ENCODE peak calls at places on chromosomes 2 and 18, in eight cellular contexts. O is K562, V is IMR-90, G is spleen, R is endothelial cell of umbilical vein, J is body of pancreas, K is ovary, S is adrenal gland. U is an unnamed sample. For H3K4me1, the result is how much of the 10 kb centered on the place peaks cover.

GRCh38 chr18:13619505-13620205 is 106.7 kb downstream of the FAM210A start:
- DNase-seq in J (no peak), O (no peak), K (no peak), S (no peak), G (peak), R (no peak), V (no peak), U (peak)

GRCh38 chr2:149885468-149885867 is 297.9 kb upstream of the MMADHC start:
- DNase-seq in R (no peak), V (no peak), S (no peak), O (no peak), J (no peak), K (no peak), G (no peak), U (no peak)

GRCh38 chr2:205852457-205852856 is 170.2 kb downstream of the NRP2 start:
- DNase-seq in S (peak), V (no peak), J (peak), R (no peak), O (no peak), G (no peak), K (no peak), U (no peak)

GRCh38 chr18:75502286-75502685 is 74.8 kb upstream of the SMIM21 start:
- DNase-seq in R (no peak), V (peak), K (no peak), G (no peak), S (no peak), O (no peak), J (no peak), U (no peak)

GRCh38 chr2:111054791-111055627 is 65.7 kb upstream of the BCL2L11 start:
- DNase-seq in O (no peak), S (no peak), R (no peak), K (no peak), G (no peak), J (no peak), V (no peak), U (no peak)

GRCh38 chr18:9950289-9951016 is 36.6 kb downstream of the VAPA start:
- DNase-seq in R (no peak), O (no peak), J (no peak), V (peak), K (no peak), G (no peak), S (no peak), U (no peak)

GRCh38 chr2:218229851-218230250 is 12.9 kb downstream of the ARPC2 start:
- DNase-seq in G (no peak), J (no peak), S (no peak), V (no peak), K (no peak), O (no peak), R (no peak), U (no peak)

GRCh38 chr2:100237046-100237615 is 85.2 kb downstream of the LONRF2 start:
- DNase-seq in S (no peak), R (no peak), K (no peak), G (peak), J (no peak), O (no peak), V (peak), U (no peak)

GRCh38 chr2:97727296-97727695 is 13.9 kb downstream of the ZAP70 start:
- DNase-seq in K (no peak), O (no peak), V (no peak), G (peak), S (no peak), J (no peak), R (no peak), U (no peak)

GRCh38 chr2:3516831-3517230 is 2.5 kb downstream of the ADI1 start:
- DNase-seq in K (no peak), G (no peak), S (no peak), V (no peak), J (no peak), R (no peak), O (no peak), U (no peak)

GRCh38 chr2:64645014-64645418 is 8.7 kb downstream of the SERTAD2 start:
- DNase-seq in S (peak), O (peak), R (peak), V (peak), G (no peak), J (peak), K (peak), U (peak)

GRCh38 chr2:26585966-26586365 is 55.2 kb downstream of the CIB4 start:
- DNase-seq in J (no peak), R (no peak), K (peak), V (no peak), G (peak), O (no peak), S (no peak), U (no peak)

GRCh38 chr2:28137221-28137620 is 246.7 kb downstream of the BABAM2 start:
- DNase-seq in S (no peak), V (peak), R (no peak), O (no peak), J (no peak), G (no peak), K (no peak), U (peak)

GRCh38 chr2:163808406-163808805 is 72.6 kb upstream of the FIGN start:
- DNase-seq in J (no peak), S (no peak), O (no peak), G (no peak), K (no peak), R (no peak), V (no peak), U (no peak)

GRCh38 chr2:148888003-148888501 is 13.0 kb downstream of the KIF5C start:
- DNase-seq in R (no peak), K (no peak), V (no peak), G (peak), J (no peak), S (no peak), O (no peak), U (no peak)

GRCh38 chr2:30647752-30648442 is 159.3 kb downstream of the CAPN13 start:
- DNase-seq in S (no peak), R (no peak), K (no peak), O (no peak), V (no peak), J (no peak), G (no peak), U (no peak)

GRCh38 chr2:46804794-46805193 is 110.8 kb downstream of the MCFD2 start:
- DNase-seq in R (no peak), V (peak), S (no peak), O (no peak), K (no peak), G (no peak), J (no peak), U (no peak)

GRCh38 chr18:45764000-45764686 is 40.2 kb downstream of the SLC14A1 start:
- DNase-seq in S (no peak), J (no peak), K (no peak), O (no peak), V (peak), G (no peak), R (peak), U (no peak)

GRCh38 chr2:111702119-111702808 is 181.7 kb downstream of the ANAPC1 start:
- DNase-seq in R (peak), J (peak), K (no peak), G (no peak), O (peak), S (peak), V (peak), U (peak)

GRCh38 chr2:222424729-222425671 is 657 bp downstream of the SGPP2 start:
- DNase-seq in K (peak), S (peak), G (peak), V (no peak), O (no peak), R (no peak), J (no peak), U (peak)

GRCh38 chr18:51032193-51032592 is 2.2 kb downstream of the SMAD4 start:
- DNase-seq in G (no peak), K (no peak), O (no peak), S (no peak), V (no peak), J (no peak), R (no peak), U (no peak)

GRCh38 chr2:112229365-112229764 is 25.5 kb downstream of the ZC3H8 start:
- DNase-seq in S (peak), G (no peak), O (no peak), R (peak), K (no peak), J (peak), V (no peak), U (no peak)

GRCh38 chr18:79501006-79501405 is 105.3 kb downstream of the NFATC1 start:
- DNase-seq in S (no peak), J (no peak), K (no peak), G (no peak), R (no peak), O (no peak), V (no peak), U (no peak)

GRCh38 chr18:79503891-79504475 is 108.3 kb downstream of the NFATC1 start:
- DNase-seq in J (no peak), G (peak), S (no peak), R (no peak), V (no peak), O (no peak), K (peak), U (no peak)

GRCh38 chr18:79506191-79507075 is 110.7 kb downstream of the NFATC1 start:
- DNase-seq in V (no peak), O (no peak), R (no peak), S (peak), G (peak), K (peak), J (no peak), U (no peak)

GRCh38 chr18:79503406-79503805 is 107.7 kb downstream of the NFATC1 start:
- DNase-seq in G (peak), V (no peak), R (no peak), K (peak), O (no peak), S (no peak), J (no peak), U (no peak)

GRCh38 chr18:79502785-79503184 is 107.1 kb downstream of the NFATC1 start:
- DNase-seq in S (no peak), R (peak), K (no peak), O (no peak), V (peak), G (no peak), J (no peak), U (no peak)
- TF ChIP-seq POLR2A in S (no peak), R (no peak), K (no peak), O (no peak), V (no peak), G (no peak), J (no peak), U (no peak)

GRCh38 chr2:219246559-219246958 is 1.3 kb downstream of the STK16 start:
- DNase-seq in J (no peak), G (no peak), K (no peak), O (no peak), S (no peak), V (no peak), R (no peak), U (no peak)
- H3K4me1 ChIP-seq in J (half or more), G (under half), K (under half), O (under half), S (under half), V (under half), R (under half), U (under half)

GRCh38 chr2:74457549-74458131 is 598 bp upstream of the WBP1 start:
- DNase-seq in S (peak), G (peak), J (peak), O (no peak), R (no peak), V (no peak), K (peak), U (peak)
- TF ChIP-seq POLR2A in S (peak), G (peak), J (peak), O (no peak), R (no peak), V (no peak), K (peak), U (peak)

GRCh38 chr2:9225806-9226205 is 19.2 kb downstream of the ASAP2 start:
- DNase-seq in K (no peak), G (no peak), J (no peak), R (peak), V (no peak), O (no peak), S (no peak), U (no peak)
- H3K4me1 ChIP-seq in K (under half), G (under half), J (under half), R (half or more), V (under half), O (under half), S (under half), U (under half)

GRCh38 chr2:136243638-136244557 is 125.9 kb upstream of the CXCR4 start:
- DNase-seq in R (no peak), J (no peak), O (no peak), K (no peak), S (peak), V (no peak), G (no peak), U (peak)
- TF ChIP-seq POLR2A in R (no peak), J (no peak), O (no peak), K (no peak), S (no peak), V (no peak), G (no peak), U (no peak)

GRCh38 chr18:6785411-6785810 is 55.9 kb downstream of the ARHGAP28 start:
- DNase-seq in O (no peak), R (no peak), S (no peak), J (no peak), K (no peak), G (no peak), V (no peak), U (no peak)

GRCh38 chr18:6782861-6783260 is 53.3 kb downstream of the ARHGAP28 start:
- DNase-seq in J (no peak), S (no peak), K (no peak), V (no peak), O (no peak), G (no peak), R (no peak), U (no peak)

GRCh38 chr18:6781179-6781714 is 51.7 kb downstream of the ARHGAP28 start:
- DNase-seq in V (no peak), J (no peak), O (no peak), R (peak), K (no peak), S (peak), G (no peak), U (no peak)

GRCh38 chr18:6781846-6782245 is 52.3 kb downstream of the ARHGAP28 start:
- DNase-seq in O (no peak), G (no peak), V (peak), K (no peak), R (peak), S (peak), J (no peak), U (no peak)

DNA sequence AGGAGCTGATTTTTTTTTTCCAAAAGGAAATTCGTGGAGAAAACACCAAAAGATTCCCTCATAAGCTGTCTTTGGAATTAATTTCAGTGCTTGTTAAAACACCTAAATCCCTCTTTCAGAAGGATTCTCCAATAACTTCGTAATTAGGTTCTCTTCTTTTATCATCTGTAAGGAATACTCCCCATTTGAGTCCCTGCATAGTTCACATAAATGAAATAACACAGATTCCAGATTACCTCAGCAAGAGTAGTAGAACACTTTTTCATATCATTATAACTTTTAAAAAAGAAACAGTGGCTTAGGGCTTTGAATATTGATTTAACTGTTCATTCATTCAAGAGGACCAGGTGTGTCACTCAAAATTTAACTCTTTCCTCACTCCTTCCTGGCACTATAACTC is 55.5 kb downstream of the ARHGAP28 start:
- DNase-seq in G (no peak), O (no peak), V (peak), R (no peak), K (no peak), J (no peak), S (no peak), U (no peak)
- H3K4me1 ChIP-seq in G (under half), O (under half), V (under half), R (under half), K (under half), J (under half), S (under half), U (under half)

DNA sequence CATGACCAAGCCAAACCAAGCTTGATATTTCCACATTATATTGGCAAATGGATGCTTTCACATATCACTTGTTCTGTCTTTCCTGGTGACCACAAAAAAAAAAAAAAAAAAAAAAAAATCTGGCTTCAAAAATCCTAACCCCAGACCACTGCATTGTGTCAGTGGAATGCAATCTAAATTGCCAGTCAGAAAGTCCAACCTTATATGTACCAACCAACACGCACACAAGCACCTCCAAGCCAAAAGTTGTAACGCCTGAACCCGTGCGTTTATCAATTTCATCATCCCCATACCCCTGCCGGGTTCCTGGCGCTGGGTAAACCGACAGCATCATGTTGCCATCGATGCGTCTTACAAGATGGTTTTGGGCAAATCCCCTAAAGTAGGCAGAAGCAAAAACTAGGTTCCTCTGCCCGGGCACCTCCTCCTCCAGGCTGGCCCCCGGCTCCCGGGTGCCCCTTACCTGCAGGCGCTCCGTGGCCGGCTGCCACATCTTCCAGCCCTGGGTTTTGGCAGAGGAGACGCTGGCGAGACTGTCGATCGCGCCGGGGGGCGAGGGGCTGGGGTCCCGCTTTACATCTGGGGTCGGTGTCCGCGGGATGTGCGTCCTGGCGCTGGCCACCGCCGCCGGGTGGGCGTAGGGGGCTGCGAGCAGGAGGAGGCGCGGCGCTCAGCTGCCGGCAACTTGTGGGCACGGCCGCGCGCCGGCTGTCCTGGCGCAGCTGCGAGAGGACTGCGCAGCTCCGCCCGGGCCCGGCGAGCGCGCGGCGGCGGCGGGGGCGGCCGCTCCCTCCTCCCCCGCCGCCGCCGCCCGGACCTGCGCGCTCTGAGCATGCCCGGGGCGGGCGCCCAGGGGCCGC is at the start of gene PID1:
- DNase-seq in G (peak), J (peak), R (no peak), S (peak), V (peak), O (no peak), K (peak), U (peak)
- TF ChIP-seq POLR2A in G (no peak), J (peak), R (no peak), S (peak), V (no peak), O (no peak), K (peak), U (no peak)

U was measured in testis.